ENCODE peak calls at places on chromosome 5, in ten cellular contexts. L is NCI-H510A treated with DMSO at 0.1 percent for 48 hours; R is activated T-cell treated with anti-CD3 and anti-CD28 coated beads, Interleukin-2, amount 50 U/mL, for 72 hours; K is NCI-H1694 treated with DMSO at 0.1 percent for 48 hours; S is neural progenitor cell; T is amniotic stem cell; Q is HTR-8/SVneo; D is upper lobe of right lung; N is stimulated activated CD4-positive, alpha-beta T cell treated with anti-CD3 and anti-CD28 coated beads, TNF-alpha, amount 100 ng/mL, for 24 hours; C is effector memory CD8-positive, alpha-beta T cell. E is an unnamed sample.
A peak's percentile ranks its signal among the peaks of the same experiment; 100 is the strongest.

GRCh38 chr5:173890195-173890951 is 2.2 kb downstream of the CPEB4 start:
- DNase-seq in L (peak; percentile 18), R (no peak), K (no peak), S (peak; percentile 23), T (no peak), Q (no peak), D (no peak), N (no peak), C (no peak), E (no peak)

GRCh38 chr5:69238760-69239251 is 4.1 kb downstream of the CDK7 start:
- DNase-seq in L (no peak), R (no peak), K (no peak), S (no peak), T (peak; percentile 49), Q (peak; percentile 50), D (no peak), N (no peak), C (no peak), E (no peak)

GRCh38 chr5:110017854-110018253 is 328.1 kb downstream of the MAN2A1 start:
- DNase-seq in L (no peak), R (no peak), K (no peak), S (no peak), T (no peak), Q (no peak), D (no peak), N (no peak), C (no peak), E (no peak)

GRCh38 chr5:96729156-96729555 is 67.0 kb downstream of the CAST start:
- DNase-seq in L (no peak), R (no peak), K (no peak), S (no peak), T (no peak), Q (no peak), D (no peak), N (no peak), C (no peak), E (no peak)

GRCh38 chr5:81787843-81788242 is 36.9 kb upstream of the SSBP2 start:
- DNase-seq in L (peak; percentile 43), R (no peak), K (no peak), S (peak; percentile 23), T (no peak), Q (no peak), D (no peak), N (no peak), C (no peak), E (no peak)

GRCh38 chr5:128681764-128682664 is 144.0 kb upstream of the FBN2 start:
- DNase-seq in L (peak; percentile 27), R (no peak), K (no peak), S (peak; percentile 19), T (no peak), Q (no peak), D (no peak), N (no peak), C (no peak), E (no peak)

GRCh38 chr5:6705088-6705487 is 8.1 kb upstream of the TENT4A start:
- DNase-seq in L (no peak), R (no peak), K (no peak), S (no peak), T (no peak), Q (no peak), D (no peak), N (no peak), C (no peak), E (peak; percentile 60)

GRCh38 chr5:127997131-127997775 is 86.3 kb upstream of the SLC12A2 start:
- DNase-seq in L (no peak), R (no peak), K (no peak), S (peak; percentile 36), T (no peak), Q (no peak), D (no peak), N (no peak), C (no peak), E (no peak)

GRCh38 chr5:135190345-135191083 is 156.5 kb upstream of the PITX1 start:
- DNase-seq in L (peak; percentile 34), R (no peak), K (no peak), S (peak; percentile 37), T (no peak), Q (no peak), D (no peak), N (no peak), C (no peak), E (no peak)

GRCh38 chr5:115457985-115458384 is 86.6 kb downstream of the FEM1C start:
- DNase-seq in L (no peak), R (no peak), K (no peak), S (peak; percentile 8), T (no peak), Q (no peak), D (no peak), N (no peak), C (no peak), E (no peak)

GRCh38 chr5:31824886-31825774 is 186.2 kb downstream of the PDZD2 start:
- DNase-seq in L (peak; percentile 23), R (peak; percentile 40), K (peak; percentile 50), S (peak; percentile 76), T (peak; percentile 6), Q (peak; percentile 81), D (no peak), N (peak; percentile 5), C (peak; percentile 2), E (peak; percentile 39)

GRCh38 chr5:93340881-93341280 is 240.1 kb downstream of the NR2F1-AS1 start:
- DNase-seq in L (no peak), R (no peak), K (no peak), S (no peak), T (no peak), Q (no peak), D (no peak), N (no peak), C (no peak), E (no peak)

GRCh38 chr5:132425009-132425937 is 55.8 kb downstream of the SLC22A5 start:
- DNase-seq in L (no peak), R (peak; percentile 87), K (no peak), S (no peak), T (peak; percentile 20), Q (no peak), D (no peak), N (peak; percentile 70), C (peak; percentile 56), E (peak; percentile 73)

GRCh38 chr5:31235381-31235780 is 41.9 kb downstream of the CDH6 start:
- DNase-seq in L (no peak), R (no peak), K (no peak), S (no peak), T (no peak), Q (no peak), D (no peak), N (no peak), C (no peak), E (no peak)

GRCh38 chr5:151679421-151680155 is 7.1 kb downstream of the SPARC start:
- DNase-seq in L (no peak), R (no peak), K (no peak), S (no peak), T (no peak), Q (no peak), D (no peak), N (no peak), C (no peak), E (no peak)

GRCh38 chr5:10658265-10658664 is 94.4 kb downstream of the ANKRD33B start:
- DNase-seq in L (no peak), R (no peak), K (no peak), S (no peak), T (no peak), Q (no peak), D (no peak), N (no peak), C (no peak), E (no peak)

GRCh38 chr5:52725781-52726180 is 61.9 kb upstream of the ITGA1 start:
- DNase-seq in L (no peak), R (no peak), K (no peak), S (no peak), T (no peak), Q (no peak), D (no peak), N (no peak), C (no peak), E (no peak)

GRCh38 chr5:3114467-3114866 is 363.0 kb upstream of the IRX2 start:
- DNase-seq in L (no peak), R (no peak), K (no peak), S (no peak), T (no peak), Q (no peak), D (peak; percentile 35), N (no peak), C (no peak), E (no peak)

GRCh38 chr5:177457239-177458121 is 10.9 kb downstream of the PRR7 start:
- DNase-seq in L (peak; percentile 82), R (peak; percentile 79), K (peak; percentile 73), S (peak; percentile 99), T (peak; percentile 90), Q (peak; percentile 92), D (peak; percentile 78), N (no peak), C (peak; percentile 35), E (peak; percentile 94)

GRCh38 chr5:15131909-15132308 is 260.3 kb upstream of the ANKH start:
- DNase-seq in L (no peak), R (no peak), K (no peak), S (no peak), T (no peak), Q (no peak), D (no peak), N (no peak), C (no peak), E (no peak)

GRCh38 chr5:136070486-136071285 is 41.9 kb downstream of the TGFBI start:
- DNase-seq in L (no peak), R (no peak), K (no peak), S (no peak), T (no peak), Q (no peak), D (no peak), N (no peak), C (no peak), E (no peak)

GRCh38 chr5:43063731-43064171 is 23.6 kb upstream of the ANXA2R start:
- DNase-seq in L (no peak), R (no peak), K (no peak), S (no peak), T (no peak), Q (no peak), D (no peak), N (no peak), C (no peak), E (no peak)

GRCh38 chr5:172979778-172980177 is 3.8 kb upstream of the ATP6V0E1 start:
- DNase-seq in L (no peak), R (no peak), K (no peak), S (no peak), T (no peak), Q (no peak), D (no peak), N (no peak), C (no peak), E (no peak)

GRCh38 chr5:180283026-180283615 is 8.8 kb downstream of the MAPK9 start:
- DNase-seq in L (no peak), R (no peak), K (no peak), S (no peak), T (no peak), Q (no peak), D (no peak), N (no peak), C (no peak), E (no peak)

GRCh38 chr5:119410448-119411170 is 41.7 kb upstream of the HSD17B4 start:
- DNase-seq in L (no peak), R (no peak), K (no peak), S (no peak), T (no peak), Q (no peak), D (no peak), N (no peak), C (no peak), E (no peak)

GRCh38 chr5:32810812-32811211 is 99.7 kb downstream of the NPR3 start:
- DNase-seq in L (no peak), R (no peak), K (no peak), S (no peak), T (peak; percentile 68), Q (peak; percentile 21), D (no peak), N (no peak), C (no peak), E (no peak)

GRCh38 chr5:140553657-140554056 is 3.6 kb downstream of the SRA1 start:
- DNase-seq in L (no peak), R (no peak), K (no peak), S (no peak), T (no peak), Q (no peak), D (no peak), N (no peak), C (no peak), E (no peak)

GRCh38 chr5:90093931-90094485 is 315.5 kb downstream of the CETN3 start:
- DNase-seq in L (no peak), R (no peak), K (no peak), S (no peak), T (no peak), Q (no peak), D (no peak), N (no peak), C (no peak), E (no peak)

E was measured in GM20000.